ENCODE peak calls at places on chromosomes 11 and 22, in six cellular contexts. I is A549, E is glutamatergic neuron, B is foreskin fibroblast, O is sciatic nerve, W is AG10803. L is an unnamed sample.

GRCh38 chr11:77634724-77635123 is 2.9 kb downstream of the CLNS1A start:
- DNase-seq in W (no peak), O (no peak), B (no peak), E (no peak), I (no peak), L (no peak)

GRCh38 chr11:58525037-58525614 is 17.2 kb upstream of the OR5B21 start:
- DNase-seq in E (no peak), O (no peak), I (no peak), W (no peak), B (no peak), L (no peak)

GRCh38 chr11:15127341-15127740 is 12.6 kb downstream of the INSC start:
- DNase-seq in B (peak), I (no peak), W (peak), O (no peak), E (no peak), L (no peak)

GRCh38 chr22:49201046-49201970 is 626.4 kb downstream of the BRD1 start:
- DNase-seq in O (peak), W (no peak), B (no peak), I (no peak), E (no peak), L (no peak)

GRCh38 chr11:69463181-69463891 is 18.1 kb upstream of the LINC01488 start:
- DNase-seq in I (peak), E (peak), W (peak), O (no peak), B (peak), L (peak)

GRCh38 chr11:35823742-35824298 is 120.0 kb upstream of the LDLRAD3 start:
- DNase-seq in I (no peak), E (no peak), O (no peak), W (no peak), B (no peak), L (no peak)

GRCh38 chr22:17980638-17981051 is 43.7 kb downstream of the MICAL3 start:
- DNase-seq in I (no peak), O (no peak), W (no peak), E (peak), B (no peak), L (peak)

GRCh38 chr11:12089473-12089872 is 20.9 kb upstream of the MICAL2 start:
- DNase-seq in O (no peak), B (no peak), W (no peak), I (no peak), E (no peak), L (no peak)

GRCh38 chr22:19607198-19608113 is 83.2 kb upstream of the CLDN5 start:
- DNase-seq in I (no peak), E (no peak), B (no peak), O (no peak), W (no peak), L (no peak)

GRCh38 chr11:125287467-125288232 is 123.1 kb downstream of the PKNOX2 start:
- DNase-seq in E (no peak), W (peak), O (no peak), I (no peak), B (no peak), L (no peak)

GRCh38 chr22:31122532-31123291 is at the start of gene INPP5J:
- DNase-seq in W (no peak), O (no peak), I (peak), B (no peak), E (peak), L (peak)

GRCh38 chr11:65588199-65589054 is 7.2 kb downstream of the KCNK7 start:
- DNase-seq in E (peak), O (no peak), W (no peak), I (peak), B (peak), L (peak)

GRCh38 chr11:113189909-113190667 is 124.3 kb upstream of the TTC12 start:
- DNase-seq in E (no peak), I (peak), O (no peak), B (peak), W (peak), L (no peak)

GRCh38 chr11:12508151-12508740 is 130.9 kb downstream of the PARVA start:
- DNase-seq in W (peak), E (no peak), I (no peak), O (no peak), B (peak), L (no peak)

GRCh38 chr11:37320921-37321320 is 722.9 kb upstream of the RAG2 start:
- DNase-seq in E (no peak), O (no peak), B (no peak), I (no peak), W (no peak), L (no peak)

GRCh38 chr11:35352107-35352888 is 67.1 kb downstream of the SLC1A2 start:
- DNase-seq in E (no peak), W (peak), I (no peak), O (no peak), B (peak), L (no peak)

GRCh38 chr11:10307411-10308207 is 2.7 kb downstream of the ADM start:
- DNase-seq in E (peak), I (peak), B (peak), W (peak), O (peak), L (peak)

GRCh38 chr11:17767914-17768313 is 33.3 kb downstream of the KCNC1 start:
- DNase-seq in O (no peak), E (no peak), W (no peak), I (no peak), B (no peak), L (no peak)

GRCh38 chr11:12502950-12503579 is 125.7 kb downstream of the PARVA start:
- DNase-seq in W (peak), B (no peak), E (no peak), O (no peak), I (peak), L (no peak)

GRCh38 chr11:15234796-15235195 is 120.1 kb downstream of the INSC start:
- DNase-seq in E (no peak), I (no peak), O (no peak), W (no peak), B (no peak), L (no peak)

GRCh38 chr22:35705141-35705540 is 12.5 kb upstream of the APOL5 start:
- DNase-seq in O (no peak), E (no peak), I (no peak), W (peak), B (peak), L (no peak)

GRCh38 chr11:3080104-3080503 is 22.9 kb upstream of the CARS1 start:
- DNase-seq in E (no peak), O (no peak), W (no peak), B (no peak), I (no peak), L (no peak)

GRCh38 chr11:83609181-83609580 is 323.0 kb upstream of the CCDC90B start:
- DNase-seq in B (no peak), O (no peak), E (no peak), I (no peak), W (no peak), L (no peak)

GRCh38 chr22:28883917-28884753 is 763 bp downstream of the ZNRF3 start:
- DNase-seq in O (peak), W (peak), B (peak), E (peak), I (peak), L (peak)

GRCh38 chr11:61377461-61378160 is 14.8 kb upstream of the TMEM216 start:
- DNase-seq in B (peak), E (no peak), W (peak), I (no peak), O (no peak), L (no peak)

GRCh38 chr11:66172146-66172545 is 96.3 kb upstream of the RAB1B start:
- DNase-seq in B (peak), W (peak), O (no peak), E (no peak), I (peak), L (no peak)

GRCh38 chr11:8566613-8567210 is 27.3 kb downstream of the STK33 start:
- DNase-seq in E (no peak), B (peak), W (peak), I (peak), O (no peak), L (no peak)

GRCh38 chr22:40898850-40899357 is 37.0 kb upstream of the DNAJB7 start:
- DNase-seq in W (peak), I (peak), E (no peak), B (peak), O (no peak), L (no peak)

GRCh38 chr11:63802637-63803414 is 10.4 kb upstream of the SPINDOC start:
- DNase-seq in E (no peak), I (peak), B (peak), W (peak), O (no peak), L (peak)

GRCh38 chr11:48043998-48044512 is 63.7 kb downstream of the PTPRJ start:
- DNase-seq in I (no peak), E (no peak), B (no peak), O (no peak), W (no peak), L (no peak)

GRCh38 chr11:43575931-43576833 is 104.4 kb upstream of the HSD17B12 start:
- DNase-seq in W (no peak), B (no peak), O (no peak), E (no peak), I (no peak), L (no peak)

GRCh38 chr11:46930089-46930488 is 6.5 kb upstream of the CSTPP1 start:
- DNase-seq in W (peak), I (peak), B (no peak), O (no peak), E (no peak), L (no peak)

L was measured in BE2C.